ENCODE peak calls at places on chromosome 15, in eight cellular contexts. G is neuronal stem cell; S is activated T-cell treated with anti-CD3 and anti-CD28 coated beads, Interleukin-2, amount 50 U/mL, for 72 hours; Z is CD8-positive, alpha-beta T cell; X is NCI-H510A; F is activated CD8-positive, alpha-beta T cell treated with anti-CD3 and anti-CD28 coated beads, Interleukin-2, amount 10 ng/mL, durations not matched to agents 7 days and 5 days; V is mucosa of gallbladder; D is fibroblast of the conjunctiva. Y is an unnamed sample.
A peak's percentile ranks its signal among the peaks of the same experiment; 100 is the strongest.

GRCh38 chr15:52558196-52558595 is 10.6 kb downstream of the ARPP19 start:
- DNase-seq in G (no peak), S (peak; percentile 68), Z (peak; percentile 51), X (no peak), F (peak; percentile 61), V (no peak), D (peak; percentile 9), Y (peak; percentile 70)

GRCh38 chr15:78691167-78691872 is 50.3 kb upstream of the CHRNB4 start:
- DNase-seq in G (no peak), S (no peak), Z (no peak), X (no peak), F (no peak), V (no peak), D (no peak), Y (no peak)

GRCh38 chr15:33008284-33009011 is 186.1 kb downstream of the FMN1 start:
- DNase-seq in G (no peak), S (no peak), Z (no peak), X (no peak), F (no peak), V (no peak), D (no peak), Y (peak; percentile 84)

GRCh38 chr15:69082041-69082502 is 67.6 kb downstream of the NOX5 start:
- DNase-seq in G (no peak), S (no peak), Z (no peak), X (no peak), F (no peak), V (no peak), D (peak; percentile 20), Y (peak; percentile 85)

GRCh38 chr15:56754993-56755392 is 21.7 kb upstream of the ZNF280D start:
- DNase-seq in G (no peak), S (no peak), Z (no peak), X (no peak), F (no peak), V (no peak), D (no peak), Y (peak; percentile 56)

GRCh38 chr15:99253381-99254090 is 2.3 kb downstream of the LRRC28 start:
- DNase-seq in G (no peak), S (peak; percentile 23), Z (no peak), X (no peak), F (no peak), V (no peak), D (no peak), Y (peak; percentile 43)

GRCh38 chr15:40936234-40936708 is 7.1 kb downstream of the DLL4 start:
- DNase-seq in G (no peak), S (no peak), Z (no peak), X (no peak), F (no peak), V (no peak), D (no peak), Y (no peak)

GRCh38 chr15:91357011-91357410 is 257.0 kb downstream of the SV2B start:
- DNase-seq in G (no peak), S (no peak), Z (no peak), X (no peak), F (no peak), V (no peak), D (no peak), Y (no peak)

GRCh38 chr15:41936649-41937567 is 35.4 kb downstream of the EHD4 start:
- DNase-seq in G (no peak), S (peak; percentile 80), Z (peak; percentile 83), X (no peak), F (peak; percentile 83), V (peak; percentile 31), D (no peak), Y (no peak)

GRCh38 chr15:94749848-94750617 is 518.7 kb downstream of the MCTP2 start:
- DNase-seq in G (no peak), S (no peak), Z (no peak), X (no peak), F (no peak), V (no peak), D (no peak), Y (peak; percentile 16)

GRCh38 chr15:62450061-62450460 is 285.0 kb upstream of the C2CD4B start:
- DNase-seq in G (no peak), S (no peak), Z (no peak), X (no peak), F (no peak), V (no peak), D (no peak), Y (no peak)

GRCh38 chr15:84979651-84980050 is 2.0 kb upstream of the PDE8A start:
- DNase-seq in G (no peak), S (no peak), Z (no peak), X (no peak), F (no peak), V (no peak), D (no peak), Y (no peak)

GRCh38 chr15:81362790-81363189 is 11.2 kb downstream of the TMC3 start:
- DNase-seq in G (no peak), S (no peak), Z (no peak), X (no peak), F (no peak), V (no peak), D (no peak), Y (no peak)

GRCh38 chr15:46918462-46919125 is 798.7 kb upstream of the SEMA6D start:
- DNase-seq in G (no peak), S (no peak), Z (no peak), X (no peak), F (no peak), V (no peak), D (no peak), Y (no peak)

GRCh38 chr15:58628206-58629057 is 121.1 kb downstream of the ADAM10 start:
- DNase-seq in G (no peak), S (peak; percentile 12), Z (no peak), X (no peak), F (no peak), V (no peak), D (no peak), Y (peak; percentile 50)

GRCh38 chr15:27527490-27528067 is 556.6 kb downstream of the GABRG3 start:
- DNase-seq in G (no peak), S (no peak), Z (no peak), X (no peak), F (no peak), V (no peak), D (no peak), Y (no peak)

GRCh38 chr15:35256141-35256540 is 171.0 kb upstream of the NANOGP8 start:
- DNase-seq in G (no peak), S (no peak), Z (no peak), X (no peak), F (no peak), V (no peak), D (no peak), Y (no peak)

GRCh38 chr15:81895723-81896122 is 150.1 kb downstream of the MEX3B start:
- DNase-seq in G (no peak), S (no peak), Z (no peak), X (no peak), F (no peak), V (no peak), D (no peak), Y (no peak)

GRCh38 chr15:61880079-61880478 is 180.2 kb downstream of the VPS13C start:
- DNase-seq in G (no peak), S (no peak), Z (no peak), X (no peak), F (no peak), V (no peak), D (no peak), Y (no peak)

GRCh38 chr15:70575251-70576227 is 187.8 kb downstream of the UACA start:
- DNase-seq in G (no peak), S (no peak), Z (no peak), X (no peak), F (no peak), V (no peak), D (peak; percentile 26), Y (peak; percentile 29)

GRCh38 chr15:51708013-51708412 is 26.7 kb downstream of the SCG3 start:
- DNase-seq in G (no peak), S (no peak), Z (no peak), X (no peak), F (no peak), V (no peak), D (no peak), Y (no peak)